ENCODE peak calls at places on chromosome X, in five cellular contexts. A, X, E, U and O are unnamed samples. For H3K9me3, the result is how much of the 10 kb centered on the place peaks cover.

GRCh38 chrX:119417842-119418241 is 18.7 kb downstream of the SLC25A43 start:
- DNase-seq in A (no peak), X (no peak), E (no peak), U (no peak), O (no peak)

GRCh38 chrX:28920554-28920953 is 333.3 kb downstream of the IL1RAPL1 start:
- DNase-seq in A (no peak), X (no peak), E (no peak), U (no peak), O (no peak)

GRCh38 chrX:147838465-147839131 is 73.1 kb upstream of the FMR1 start:
- DNase-seq in A (no peak), X (peak), E (no peak), U (no peak), O (no peak)

GRCh38 chrX:128310912-128311311 is 258.7 kb upstream of the ACTRT1 start:
- DNase-seq in A (no peak), X (no peak), E (no peak), U (no peak), O (no peak)

GRCh38 chrX:10660171-10660570 is 39.8 kb upstream of the MID1 start:
- DNase-seq in A (no peak), X (peak), E (no peak), U (no peak), O (no peak)

GRCh38 chrX:140815868-140816267 is 106.3 kb downstream of the LINC00632 start:
- DNase-seq in A (no peak), X (no peak), E (no peak), U (no peak), O (peak)

GRCh38 chrX:3567681-3568080 is 145.8 kb downstream of the PRKX start:
- DNase-seq in A (no peak), X (no peak), E (no peak), U (no peak), O (no peak)

GRCh38 chrX:140503714-140504351 is 1.0 kb downstream of the SOX3 start:
- DNase-seq in A (no peak), X (peak), E (peak), U (no peak), O (peak)

GRCh38 chrX:17608898-17609297 is 128.4 kb upstream of the SCML1 start:
- DNase-seq in A (no peak), X (no peak), E (no peak), U (no peak), O (peak)

GRCh38 chrX:47566841-47567240 is 5.8 kb downstream of the ARAF start:
- DNase-seq in A (no peak), X (no peak), E (no peak), U (no peak), O (no peak)

GRCh38 chrX:120419465-120419864 is 49.6 kb downstream of the LAMP2 start:
- DNase-seq in A (no peak), X (no peak), E (no peak), U (no peak), O (no peak)

GRCh38 chrX:15908891-15909290 is 54.3 kb upstream of the AP1S2 start:
- DNase-seq in A (no peak), X (peak), E (no peak), U (no peak), O (no peak)

GRCh38 chrX:65644621-65645287 is 22.7 kb upstream of the MSN start:
- DNase-seq in A (peak), X (no peak), E (peak), U (peak), O (peak)

GRCh38 chrX:66676413-66676812 is 37.5 kb upstream of the EDA2R start:
- DNase-seq in A (no peak), X (no peak), E (peak), U (no peak), O (peak)

GRCh38 chrX:66635360-66635759 is 3.5 kb downstream of the EDA2R start:
- DNase-seq in A (no peak), X (no peak), E (peak), U (no peak), O (peak)

GRCh38 chrX:135973025-135973547 is 702 bp downstream of the MMGT1 start:
- DNase-seq in A (no peak), X (no peak), E (peak), U (no peak), O (peak)

GRCh38 chrX:115562492-115562872 is 1.5 kb downstream of the PLS3 start:
- DNase-seq in A (peak), X (no peak), E (no peak), U (no peak), O (peak)

GRCh38 chrX:23756165-23756564 is 13.1 kb upstream of the ACOT9 start:
- DNase-seq in A (peak), X (peak), E (peak), U (no peak), O (peak)

GRCh38 chrX:70508296-70508911 is 63.8 kb downstream of the DLG3 start:
- DNase-seq in A (no peak), X (peak), E (no peak), U (no peak), O (peak)
- H3K9me3 ChIP-seq in A (under half), X (under half), E (under half), U (under half), O (under half)

GRCh38 chrX:151896734-151897474 is 15.8 kb upstream of the MAGEA4 start:
- DNase-seq in A (no peak), X (no peak), E (no peak), U (no peak), O (peak)
- H3K9me3 ChIP-seq in A (under half), X (under half), E (under half), U (under half), O (under half)

GRCh38 chrX:55119712-55120111 is 30.9 kb downstream of the PAGE2 start:
- DNase-seq in A (no peak), X (no peak), E (peak), U (no peak), O (no peak)

GRCh38 chrX:55119271-55119670 is 30.5 kb downstream of the PAGE2 start:
- DNase-seq in A (no peak), X (no peak), E (no peak), U (no peak), O (no peak)

GRCh38 chrX:55118574-55118973 is 29.8 kb downstream of the PAGE2 start:
- DNase-seq in A (no peak), X (no peak), E (no peak), U (no peak), O (no peak)

GRCh38 chrX:55120767-55121358 is 32.0 kb downstream of the PAGE2 start:
- DNase-seq in A (no peak), X (peak), E (peak), U (no peak), O (no peak)
- H3K9me3 ChIP-seq in A (under half), X (under half), E (under half), U (under half), O (under half)

DNA sequence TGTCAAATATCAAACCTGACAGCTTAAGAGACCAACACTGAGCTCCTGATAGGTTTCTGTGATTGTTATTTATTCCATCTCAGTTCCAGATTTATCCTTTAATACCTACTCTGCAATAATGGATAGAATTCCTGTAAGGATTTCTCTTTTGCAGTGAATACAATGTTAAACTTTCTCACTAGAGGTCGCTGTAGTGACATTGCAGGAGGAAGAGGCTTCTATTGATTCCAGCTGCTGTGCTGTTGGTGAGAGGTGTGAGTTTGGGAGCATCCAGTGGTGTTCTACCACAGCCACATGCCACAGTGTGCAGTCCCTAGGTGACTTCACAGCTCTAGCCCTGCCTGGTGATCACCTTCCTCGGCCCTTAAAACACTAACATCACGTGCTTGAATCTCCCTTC is 34.6 kb upstream of the DCAF8L2 start:
- DNase-seq in A (no peak), X (peak), E (no peak), U (no peak), O (no peak)
- H3K9me3 ChIP-seq in A (under half), X (under half), E (under half), U (under half), O (under half)